ENCODE peak calls at places on chromosome 1, in ten cellular contexts. L is AG10803, F is right atrium auricular region, O is ovary, N is left ventricle myocardium inferior, E is GM20000, Y is brain microvascular endothelial cell, W is kidney epithelial cell, M is tibial artery, R is endothelial cell. G is an unnamed sample.

GRCh38 chr1:233613252-233614172 is at the start of gene KCNK1:
- DNase-seq in Y (peak), E (peak), N (peak), L (peak), F (peak), O (peak), R (peak), W (peak), M (peak), G (no peak)

GRCh38 chr1:2311184-2312032 is 79.9 kb downstream of the MORN1 start:
- DNase-seq in Y (peak), L (peak), F (peak), N (peak), E (peak), W (no peak), R (peak), M (peak), O (peak), G (no peak)

GRCh38 chr1:20472860-20473711 is 12.9 kb downstream of the CAMK2N1 start:
- DNase-seq in M (no peak), N (peak), O (peak), Y (no peak), R (peak), L (no peak), E (peak), W (no peak), F (no peak), G (peak)

GRCh38 chr1:56329970-56330369 is 249.4 kb downstream of the PLPP3 start:
- DNase-seq in R (no peak), F (no peak), N (no peak), W (no peak), M (no peak), Y (no peak), E (no peak), L (peak), O (no peak), G (no peak)

GRCh38 chr1:223709598-223709997 is 2.7 kb upstream of the CAPN2 start:
- DNase-seq in L (no peak), M (no peak), F (no peak), W (no peak), O (no peak), Y (no peak), N (no peak), R (no peak), E (peak), G (no peak)

GRCh38 chr1:184143449-184143848 is 91.9 kb downstream of the TSEN15 start:
- DNase-seq in O (no peak), E (no peak), M (no peak), F (no peak), R (no peak), N (no peak), Y (peak), W (no peak), L (peak), G (no peak)

GRCh38 chr1:168497376-168497952 is 46.3 kb downstream of the XCL2 start:
- DNase-seq in Y (no peak), F (no peak), L (no peak), E (no peak), W (no peak), R (no peak), O (no peak), M (no peak), N (no peak), G (no peak)

GRCh38 chr1:238399558-238399957 is 508.8 kb upstream of the ZP4 start:
- DNase-seq in L (no peak), W (no peak), N (no peak), O (no peak), E (no peak), R (no peak), F (no peak), M (no peak), Y (no peak), G (no peak)

GRCh38 chr1:183931646-183932271 is 105.8 kb downstream of the COLGALT2 start:
- DNase-seq in O (no peak), Y (peak), F (no peak), R (no peak), E (no peak), N (no peak), L (peak), W (no peak), M (no peak), G (no peak)

GRCh38 chr1:50422946-50423669 is at the start of gene DMRTA2:
- DNase-seq in W (no peak), Y (no peak), R (peak), M (no peak), E (peak), O (no peak), L (no peak), N (no peak), F (no peak), G (no peak)

GRCh38 chr1:85318217-85318616 is 41.8 kb upstream of the BCL10 start:
- DNase-seq in R (no peak), M (no peak), W (no peak), O (no peak), L (no peak), Y (no peak), F (no peak), E (no peak), N (no peak), G (no peak)

GRCh38 chr1:19920132-19920710 is 3.2 kb downstream of the PLA2G2E start:
- DNase-seq in M (no peak), R (no peak), F (no peak), L (no peak), O (no peak), Y (no peak), N (no peak), E (no peak), W (no peak), G (no peak)

GRCh38 chr1:8374812-8375211 is 56.9 kb downstream of the SLC45A1 start:
- DNase-seq in O (no peak), F (no peak), E (no peak), L (peak), R (no peak), M (no peak), N (no peak), W (no peak), Y (peak), G (no peak)

GRCh38 chr1:64734289-64734652 is 10.6 kb upstream of the RAVER2 start:
- DNase-seq in W (no peak), N (no peak), E (no peak), M (no peak), F (no peak), O (no peak), L (no peak), Y (no peak), R (no peak), G (no peak)

GRCh38 chr1:45957684-45958083 is 154.3 kb downstream of the MAST2 start:
- DNase-seq in L (no peak), W (no peak), E (no peak), Y (no peak), O (no peak), F (no peak), R (no peak), N (no peak), M (no peak), G (no peak)

GRCh38 chr1:221013691-221014293 is 134.5 kb downstream of the HLX start:
- DNase-seq in R (no peak), O (no peak), W (no peak), Y (no peak), M (no peak), F (no peak), L (peak), N (no peak), E (no peak), G (no peak)

GRCh38 chr1:178713270-178713669 is 11.8 kb upstream of the RALGPS2 start:
- DNase-seq in E (no peak), R (no peak), W (no peak), N (no peak), O (no peak), F (no peak), Y (no peak), L (peak), M (no peak), G (no peak)

GRCh38 chr1:63575340-63575826 is 17.8 kb upstream of the PGM1 start:
- DNase-seq in N (no peak), Y (no peak), O (no peak), L (peak), R (no peak), F (no peak), E (no peak), W (no peak), M (no peak), G (no peak)

GRCh38 chr1:22812993-22813790 is 102.6 kb downstream of the EPHB2 start:
- DNase-seq in M (no peak), W (no peak), E (no peak), F (no peak), N (no peak), R (no peak), Y (no peak), O (no peak), L (no peak), G (peak)

GRCh38 chr1:192350351-192350750 is 33.6 kb downstream of the RGS21 start:
- DNase-seq in W (no peak), N (no peak), F (no peak), Y (no peak), M (no peak), R (no peak), E (no peak), O (no peak), L (no peak), G (no peak)

GRCh38 chr1:56436912-56437403 is 142.4 kb downstream of the PLPP3 start:
- DNase-seq in N (no peak), O (no peak), W (no peak), R (peak), L (no peak), F (no peak), Y (no peak), E (no peak), M (no peak), G (no peak)

GRCh38 chr1:165501975-165502358 is 41.8 kb upstream of the LRRC52 start:
- DNase-seq in R (no peak), Y (no peak), E (no peak), N (no peak), L (no peak), O (no peak), F (no peak), W (no peak), M (no peak), G (no peak)

GRCh38 chr1:243742814-243743213 is 107.2 kb downstream of the AKT3 start:
- DNase-seq in L (peak), Y (peak), O (no peak), W (no peak), E (no peak), N (no peak), F (no peak), R (no peak), M (no peak), G (no peak)

GRCh38 chr1:116740726-116741125 is 13.5 kb upstream of the CD2 start:
- DNase-seq in M (no peak), O (no peak), N (no peak), E (no peak), W (no peak), L (no peak), R (no peak), F (no peak), Y (no peak), G (no peak)

GRCh38 chr1:151547119-151547899 is 7.2 kb downstream of the TUFT1 start:
- DNase-seq in L (peak), M (peak), N (peak), Y (peak), R (peak), E (no peak), O (peak), F (peak), W (peak), G (no peak)

GRCh38 chr1:46800742-46801141 is 1.9 kb downstream of the CYP4B1 start:
- DNase-seq in N (no peak), L (no peak), O (no peak), R (no peak), W (no peak), E (no peak), F (no peak), Y (no peak), M (no peak), G (no peak)

GRCh38 chr1:50332941-50333594 is 90.2 kb downstream of the DMRTA2 start:
- DNase-seq in Y (peak), F (no peak), R (peak), M (no peak), W (no peak), N (peak), O (peak), L (peak), E (peak), G (no peak)

GRCh38 chr1:8407652-8408051 is 89.7 kb downstream of the SLC45A1 start:
- DNase-seq in O (no peak), W (no peak), Y (no peak), R (no peak), F (no peak), L (no peak), M (no peak), E (no peak), N (no peak), G (no peak)

GRCh38 chr1:52905376-52905698 is 16.2 kb downstream of the ECHDC2 start:
- DNase-seq in W (no peak), Y (no peak), E (no peak), R (no peak), F (no peak), O (no peak), N (no peak), L (no peak), M (no peak), G (no peak)

GRCh38 chr1:52906135-52906603 is 15.4 kb downstream of the ECHDC2 start:
- DNase-seq in R (no peak), E (no peak), L (no peak), Y (no peak), N (no peak), M (no peak), O (no peak), W (no peak), F (no peak), G (no peak)

GRCh38 chr1:52904590-52905375 is 16.8 kb downstream of the ECHDC2 start:
- DNase-seq in M (no peak), L (peak), F (no peak), Y (peak), N (no peak), R (peak), E (peak), O (no peak), W (no peak), G (no peak)

GRCh38 chr1:52899445-52899894 is 22.1 kb downstream of the ECHDC2 start:
- DNase-seq in N (no peak), F (no peak), W (peak), L (peak), E (no peak), Y (no peak), O (no peak), R (no peak), M (no peak), G (no peak)

GRCh38 chr1:52901384-52901783 is 20.2 kb downstream of the ECHDC2 start:
- DNase-seq in E (no peak), M (no peak), L (no peak), Y (no peak), O (no peak), R (no peak), N (no peak), F (no peak), W (no peak), G (no peak)
- TF ChIP-seq CTCF in E (no peak), M (no peak), L (no peak), Y (peak), O (no peak), R (no peak), N (peak), F (peak), W (no peak), G (peak)

DNA sequence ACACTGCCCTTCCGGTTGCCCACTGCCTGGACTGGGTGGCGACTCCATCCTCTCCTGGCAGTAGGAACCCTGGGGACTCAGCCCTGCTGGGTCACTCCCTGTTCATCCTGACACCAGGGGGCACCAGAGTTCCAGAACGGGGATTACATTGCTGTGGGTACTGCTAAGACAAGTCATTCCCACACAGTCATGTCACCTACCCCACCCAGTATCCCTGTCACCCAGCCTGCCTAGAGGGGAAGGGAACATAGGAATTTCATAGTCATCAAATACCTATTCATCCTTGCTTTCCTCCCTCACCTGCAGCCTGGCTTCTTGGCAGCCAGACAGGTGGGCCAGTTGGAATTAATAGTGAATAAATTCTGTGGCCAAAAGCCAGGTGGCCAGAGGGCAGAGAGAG is 9.8 kb upstream of the SFN start:
- DNase-seq in M (peak), O (peak), W (no peak), E (peak), N (peak), F (peak), Y (peak), L (peak), R (peak), G (no peak)
- TF ChIP-seq CTCF in M (peak), O (peak), W (peak), E (peak), N (peak), F (peak), Y (peak), L (peak), R (peak), G (peak)

GRCh38 chr1:33147997-33148314 is 33.9 kb downstream of the TRIM62 start:
- DNase-seq in R (no peak), O (no peak), W (no peak), Y (peak), L (peak), M (no peak), F (no peak), N (no peak), E (no peak), G (no peak)
- TF ChIP-seq CTCF in R (peak), O (no peak), W (peak), Y (peak), L (peak), M (no peak), F (no peak), N (no peak), E (no peak), G (peak)

DNA sequence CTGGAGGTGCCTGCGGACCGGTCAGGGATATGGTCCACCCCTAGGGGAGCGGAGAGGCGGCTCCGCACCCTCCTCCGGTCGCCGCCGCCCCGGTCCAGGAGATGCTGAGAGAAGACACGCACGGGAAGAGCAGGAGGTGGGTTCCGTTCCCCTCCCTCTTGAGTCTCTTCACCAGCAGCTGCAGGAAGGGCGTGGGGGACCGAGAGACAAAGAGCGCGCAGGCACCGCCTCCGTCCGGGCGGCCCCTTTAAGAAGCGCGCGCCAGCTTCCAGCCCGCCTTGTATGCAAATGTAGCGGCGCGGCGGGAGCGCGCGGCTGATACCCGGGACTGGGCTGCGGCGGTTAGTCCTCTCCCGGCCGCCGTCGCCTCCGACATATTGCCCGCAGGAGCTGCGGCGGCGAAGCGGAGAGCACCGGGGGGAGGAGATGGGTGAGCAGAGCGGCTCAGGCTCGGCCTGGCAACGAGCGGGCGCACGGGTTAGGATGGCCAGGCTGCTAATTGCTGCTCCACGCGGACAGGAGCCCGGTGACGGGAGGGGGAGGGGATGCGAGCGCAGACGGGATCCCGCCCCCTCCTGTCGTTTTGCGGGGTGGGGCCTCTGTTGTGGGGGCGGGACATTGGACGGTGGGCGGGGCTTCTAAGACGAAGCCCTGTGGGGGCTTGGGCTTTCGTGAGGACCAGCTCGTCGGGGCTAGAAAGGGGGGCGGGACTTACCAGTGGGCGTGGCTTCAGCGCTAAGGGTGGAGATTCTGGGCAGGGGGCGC is at the start of gene TMEM39B:
- DNase-seq in R (peak), M (peak), E (peak), N (peak), F (peak), O (peak), L (peak), W (peak), Y (peak), G (peak)
- TF ChIP-seq CTCF in R (no peak), M (peak), E (no peak), N (peak), F (peak), O (peak), L (peak), W (no peak), Y (peak), G (no peak)

GRCh38 chr1:219173758-219174671 is at the start of gene LYPLAL1:
- DNase-seq in F (peak), O (peak), Y (peak), W (peak), R (peak), L (peak), E (peak), N (peak), M (peak), G (peak)
- TF ChIP-seq CTCF in F (peak), O (no peak), Y (peak), W (no peak), R (no peak), L (no peak), E (no peak), N (no peak), M (no peak), G (peak)